ENCODE peak calls at places on chromosomes 12 and 14, in nine cellular contexts. G is SK-N-SH; T is mammary epithelial cell; B is naive thymus-derived CD4-positive, alpha-beta T cell; W is lung; L is CD8-positive, alpha-beta T cell; S is AG04450; Y is heart right ventricle; P is IMR-90. X is an unnamed sample.

GRCh38 chr12:6230321-6231110 is 30.3 kb downstream of the CD9 start:
- DNase-seq in G (no peak), T (peak), B (peak), W (peak), L (peak), S (no peak), Y (peak), P (no peak), X (peak)

GRCh38 chr14:54893151-54893760 is 9.4 kb downstream of the GCH1 start:
- DNase-seq in G (peak), T (peak), B (no peak), W (no peak), L (no peak), S (peak), Y (peak), P (peak), X (peak)

GRCh38 chr14:50967104-50967503 is 22.8 kb upstream of the PYGL start:
- DNase-seq in G (no peak), T (no peak), B (no peak), W (no peak), L (no peak), S (no peak), Y (no peak), P (peak), X (no peak)

GRCh38 chr12:85016423-85016822 is 19.7 kb downstream of the TSPAN19 start:
- DNase-seq in G (no peak), T (peak), B (no peak), W (no peak), L (no peak), S (peak), Y (no peak), P (peak), X (no peak)

GRCh38 chr14:56378046-56378445 is 201.6 kb upstream of the TMEM260 start:
- DNase-seq in G (no peak), T (no peak), B (no peak), W (no peak), L (no peak), S (no peak), Y (no peak), P (peak), X (no peak)

GRCh38 chr12:121806556-121807308 is 2.9 kb downstream of the SETD1B start:
- DNase-seq in G (peak), T (peak), B (no peak), W (no peak), L (no peak), S (no peak), Y (no peak), P (no peak), X (no peak)

GRCh38 chr12:87086118-87086891 is 830.1 kb upstream of the MGAT4C start:
- DNase-seq in G (no peak), T (peak), B (no peak), W (no peak), L (no peak), S (no peak), Y (no peak), P (peak), X (no peak)

GRCh38 chr12:108516511-108517275 is 1.6 kb downstream of the FICD start:
- DNase-seq in G (no peak), T (no peak), B (no peak), W (no peak), L (no peak), S (no peak), Y (no peak), P (no peak), X (no peak)

GRCh38 chr12:117380083-117380482 is 18.7 kb upstream of the NOS1 start:
- DNase-seq in G (no peak), T (no peak), B (no peak), W (no peak), L (no peak), S (no peak), Y (no peak), P (no peak), X (peak)

GRCh38 chr14:100471451-100472093 is 115.6 kb downstream of the BEGAIN start:
- DNase-seq in G (no peak), T (no peak), B (no peak), W (no peak), L (no peak), S (no peak), Y (no peak), P (no peak), X (no peak)

GRCh38 chr12:26044007-26044394 is 80.8 kb downstream of the BHLHE41 start:
- DNase-seq in G (no peak), T (no peak), B (no peak), W (no peak), L (no peak), S (no peak), Y (no peak), P (peak), X (no peak)

GRCh38 chr12:8145754-8146415 is 10.9 kb upstream of the ZNF705A start:
- DNase-seq in G (no peak), T (peak), B (no peak), W (peak), L (no peak), S (peak), Y (peak), P (peak), X (no peak)

DNA sequence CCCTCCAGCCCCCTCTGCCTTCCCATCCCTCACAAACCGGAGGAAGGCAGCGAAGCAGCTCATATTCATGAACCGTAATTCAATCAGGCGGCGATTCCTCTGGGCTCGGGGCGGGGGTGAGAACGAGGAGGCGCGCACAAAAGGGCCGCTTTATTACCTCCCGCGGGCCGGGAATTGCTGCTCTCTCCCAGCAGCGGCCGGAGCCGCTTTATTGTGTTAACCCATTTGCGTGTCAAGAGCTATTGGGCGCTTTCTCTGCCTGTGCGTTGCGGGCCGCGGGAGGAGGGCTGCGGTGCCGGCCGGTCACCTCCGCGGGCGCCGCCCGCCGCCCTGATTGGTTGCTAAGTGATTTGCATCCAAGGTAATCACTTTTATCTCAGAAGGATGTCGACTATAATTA is 4.8 kb downstream of the FAM222A start:
- DNase-seq in G (peak), T (no peak), B (no peak), W (no peak), L (no peak), S (no peak), Y (no peak), P (no peak), X (no peak)
- H3K4me3 ChIP-seq in G (peak), T (no peak), B (no peak), W (no peak), L (no peak), S (no peak), Y (no peak), P (no peak), X (no peak)

GRCh38 chr14:101736585-101736984 is 24.9 kb upstream of the PPP2R5C start:
- DNase-seq in G (no peak), T (no peak), B (no peak), W (no peak), L (no peak), S (no peak), Y (no peak), P (no peak), X (no peak)
- H3K4me3 ChIP-seq in G (no peak), T (no peak), B (no peak), W (no peak), L (no peak), S (no peak), Y (no peak), P (no peak), X (no peak)

DNA sequence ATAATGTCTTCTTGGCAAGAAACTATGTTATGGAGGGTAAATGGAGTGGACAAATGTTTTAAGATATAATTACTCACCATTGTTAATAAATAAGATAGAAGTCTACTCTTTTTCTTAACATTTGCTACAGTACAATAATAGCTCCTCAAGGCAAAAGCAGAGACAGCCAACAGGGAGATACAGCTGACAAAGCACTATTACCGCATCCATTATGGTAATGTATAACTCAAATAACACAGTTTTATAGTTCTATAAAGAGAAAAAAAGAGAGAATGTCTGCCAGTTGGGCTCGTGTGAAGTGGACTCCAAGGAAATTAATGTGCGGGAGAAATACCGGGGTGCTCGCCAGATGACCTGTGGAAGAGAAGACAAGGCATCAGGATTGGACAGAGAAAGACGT is 343.8 kb downstream of the LRFN5 start:
- DNase-seq in G (no peak), T (no peak), B (no peak), W (no peak), L (no peak), S (no peak), Y (no peak), P (no peak), X (no peak)
- H3K4me3 ChIP-seq in G (no peak), T (no peak), B (no peak), W (no peak), L (no peak), S (no peak), Y (no peak), P (no peak), X (no peak)

GRCh38 chr14:23173796-23174195 is 9.7 kb downstream of the SLC7A8 start:
- DNase-seq in G (no peak), T (no peak), B (no peak), W (no peak), L (no peak), S (no peak), Y (no peak), P (no peak), X (no peak)
- H3K4me3 ChIP-seq in G (no peak), T (no peak), B (no peak), W (no peak), L (no peak), S (no peak), Y (no peak), P (no peak), X (no peak)

GRCh38 chr14:48274826-48275225 is 599.4 kb upstream of the MDGA2 start:
- DNase-seq in G (no peak), T (no peak), B (no peak), W (no peak), L (no peak), S (no peak), Y (no peak), P (no peak), X (no peak)

GRCh38 chr14:48275301-48275700 is 599.9 kb upstream of the MDGA2 start:
- DNase-seq in G (no peak), T (no peak), B (no peak), W (no peak), L (no peak), S (no peak), Y (no peak), P (no peak), X (no peak)
- H3K4me3 ChIP-seq in G (no peak), T (no peak), B (no peak), W (no peak), L (no peak), S (no peak), Y (no peak), P (no peak), X (no peak)

X was measured in Jurkat, Clone E6-1.